ENCODE peak calls at places on chromosomes 7 and 10, in eight cellular contexts. P is IMR-90, G is adrenal gland, U is esophagus muscularis mucosa, B is gastrocnemius medialis, E is uterus, M is K562, T is body of pancreas. N is an unnamed sample.

GRCh38 chr7:135994466-135995205 is 17.5 kb upstream of the MTPN start:
- DNase-seq in P (peak), G (no peak), U (no peak), B (no peak), E (no peak), M (peak), T (no peak), N (no peak)

GRCh38 chr10:125177641-125178640 is 17.6 kb upstream of the CTBP2 start:
- DNase-seq in P (no peak), G (peak), U (no peak), B (no peak), E (no peak), M (no peak), T (no peak), N (no peak)

GRCh38 chr7:131459256-131459655 is 97.2 kb downstream of the PODXL start:
- DNase-seq in P (peak), G (no peak), U (no peak), B (no peak), E (no peak), M (no peak), T (no peak), N (no peak)

GRCh38 chr10:73771722-73772279 is 10.0 kb upstream of the CHCHD1 start:
- DNase-seq in P (peak), G (peak), U (peak), B (peak), E (no peak), M (peak), T (peak), N (peak)

GRCh38 chr10:122051609-122052385 is 62.8 kb downstream of the TACC2 start:
- DNase-seq in P (peak), G (peak), U (no peak), B (peak), E (peak), M (peak), T (peak), N (peak)

GRCh38 chr10:4672199-4672598 is 153.8 kb upstream of the AKR1E2 start:
- DNase-seq in P (no peak), G (no peak), U (no peak), B (no peak), E (no peak), M (no peak), T (no peak), N (no peak)

GRCh38 chr10:47207280-47207613 is 92.8 kb upstream of the GDF10 start:
- DNase-seq in P (no peak), G (no peak), U (no peak), B (no peak), E (no peak), M (no peak), T (no peak), N (no peak)

GRCh38 chr10:116808706-116809105 is 40.6 kb upstream of the ENO4 start:
- DNase-seq in P (no peak), G (no peak), U (no peak), B (no peak), E (no peak), M (no peak), T (no peak), N (no peak)

GRCh38 chr7:84372712-84373111 is 178.1 kb upstream of the SEMA3A start:
- DNase-seq in P (peak), G (no peak), U (no peak), B (no peak), E (no peak), M (no peak), T (no peak), N (no peak)

GRCh38 chr7:143882611-143883078 is 19.3 kb downstream of the TCAF1 start:
- DNase-seq in P (peak), G (peak), U (peak), B (peak), E (peak), M (peak), T (peak), N (peak)

GRCh38 chr7:136009488-136010079 is 32.4 kb upstream of the MTPN start:
- DNase-seq in P (peak), G (no peak), U (no peak), B (no peak), E (no peak), M (peak), T (no peak), N (no peak)

GRCh38 chr7:25759748-25760147 is 392.2 kb upstream of the NFE2L3 start:
- DNase-seq in P (no peak), G (no peak), U (no peak), B (no peak), E (no peak), M (no peak), T (no peak), N (no peak)

GRCh38 chr7:95886501-95887090 is 114.2 kb downstream of the DYNC1I1 start:
- DNase-seq in P (peak), G (no peak), U (peak), B (no peak), E (no peak), M (no peak), T (no peak), N (no peak)

GRCh38 chr10:110556993-110557601 is 10.4 kb upstream of the SMC3 start:
- DNase-seq in P (peak), G (no peak), U (no peak), B (no peak), E (peak), M (peak), T (peak), N (peak)

GRCh38 chr10:50653142-50653541 is 29.4 kb upstream of the SGMS1 start:
- DNase-seq in P (peak), G (peak), U (peak), B (no peak), E (no peak), M (no peak), T (peak), N (no peak)

GRCh38 chr7:90613088-90613498 is 17.0 kb downstream of the CDK14 start:
- DNase-seq in P (peak), G (no peak), U (no peak), B (no peak), E (no peak), M (no peak), T (no peak), N (no peak)

GRCh38 chr7:249979-250378 is 40.0 kb upstream of the FOXL3 start:
- DNase-seq in P (no peak), G (no peak), U (no peak), B (no peak), E (no peak), M (no peak), T (no peak), N (no peak)

GRCh38 chr10:5776881-5777197 is 36.4 kb downstream of the GDI2 start:
- DNase-seq in P (peak), G (no peak), U (no peak), B (no peak), E (no peak), M (no peak), T (no peak), N (no peak)

GRCh38 chr10:4281207-4281825 is 496.3 kb upstream of the KLF6 start:
- DNase-seq in P (no peak), G (no peak), U (peak), B (no peak), E (no peak), M (no peak), T (no peak), N (no peak)

GRCh38 chr10:52215745-52216361 is 98.2 kb upstream of the DKK1 start:
- DNase-seq in P (peak), G (peak), U (no peak), B (peak), E (no peak), M (peak), T (peak), N (peak)

GRCh38 chr7:1850111-1850975 is 180.3 kb downstream of the ELFN1 start:
- DNase-seq in P (no peak), G (no peak), U (no peak), B (no peak), E (no peak), M (no peak), T (no peak), N (no peak)

GRCh38 chr10:24737001-24737400 is 13.3 kb upstream of the ARHGAP21 start:
- DNase-seq in P (no peak), G (no peak), U (no peak), B (no peak), E (no peak), M (no peak), T (no peak), N (no peak)

GRCh38 chr7:27169658-27170493 is 4.2 kb downstream of the HOXA10 start:
- DNase-seq in P (no peak), G (no peak), U (no peak), B (peak), E (peak), M (no peak), T (no peak), N (peak)

GRCh38 chr10:4354382-4354812 is 471.6 kb upstream of the AKR1E2 start:
- DNase-seq in P (peak), G (no peak), U (no peak), B (no peak), E (no peak), M (no peak), T (no peak), N (no peak)

GRCh38 chr10:42475168-42476098 is 162.9 kb downstream of the ZNF33B start:
- DNase-seq in P (peak), G (no peak), U (no peak), B (no peak), E (no peak), M (peak), T (peak), N (no peak)

GRCh38 chr10:20990604-20991003 is 93.5 kb upstream of the NEBL start:
- DNase-seq in P (no peak), G (no peak), U (no peak), B (no peak), E (no peak), M (no peak), T (no peak), N (no peak)

GRCh38 chr10:101607124-101607523 is 19.0 kb downstream of the DPCD start:
- DNase-seq in P (no peak), G (no peak), U (no peak), B (no peak), E (no peak), M (no peak), T (no peak), N (no peak)

GRCh38 chr10:113550365-113550764 is 2.5 kb upstream of the HABP2 start:
- DNase-seq in P (peak), G (no peak), U (no peak), B (no peak), E (no peak), M (no peak), T (no peak), N (no peak)

GRCh38 chr7:151936207-151936606 is 20.0 kb upstream of the GALNTL5 start:
- DNase-seq in P (no peak), G (no peak), U (no peak), B (no peak), E (no peak), M (no peak), T (no peak), N (no peak)

GRCh38 chr10:91759581-91759986 is 38.6 kb upstream of the TNKS2 start:
- DNase-seq in P (peak), G (no peak), U (no peak), B (no peak), E (no peak), M (no peak), T (no peak), N (no peak)

GRCh38 chr10:104022020-104022419 is 55.1 kb downstream of the SLK start:
- DNase-seq in P (no peak), G (no peak), U (no peak), B (no peak), E (no peak), M (no peak), T (no peak), N (no peak)

GRCh38 chr7:77310982-77311381 is 105.2 kb downstream of the GSAP start:
- DNase-seq in P (no peak), G (no peak), U (no peak), B (no peak), E (no peak), M (no peak), T (no peak), N (no peak)

GRCh38 chr10:114940735-114941134 is 2.7 kb downstream of the TRUB1 start:
- DNase-seq in P (peak), G (no peak), U (no peak), B (no peak), E (no peak), M (no peak), T (no peak), N (no peak)

GRCh38 chr10:8034666-8035640 is 19.5 kb upstream of the GATA3 start:
- DNase-seq in P (no peak), G (no peak), U (no peak), B (no peak), E (no peak), M (no peak), T (no peak), N (no peak)

GRCh38 chr7:2232766-2233520 is at the start of gene MAD1L1:
- DNase-seq in P (peak), G (peak), U (peak), B (peak), E (peak), M (peak), T (peak), N (peak)

GRCh38 chr7:24755541-24756416 is 1.5 kb downstream of the GSDME start:
- DNase-seq in P (peak), G (no peak), U (no peak), B (no peak), E (no peak), M (no peak), T (no peak), N (no peak)
- TF ChIP-seq POLR2A in P (peak), G (no peak), U (no peak), B (no peak), E (no peak), M (no peak), T (no peak), N (no peak)

DNA sequence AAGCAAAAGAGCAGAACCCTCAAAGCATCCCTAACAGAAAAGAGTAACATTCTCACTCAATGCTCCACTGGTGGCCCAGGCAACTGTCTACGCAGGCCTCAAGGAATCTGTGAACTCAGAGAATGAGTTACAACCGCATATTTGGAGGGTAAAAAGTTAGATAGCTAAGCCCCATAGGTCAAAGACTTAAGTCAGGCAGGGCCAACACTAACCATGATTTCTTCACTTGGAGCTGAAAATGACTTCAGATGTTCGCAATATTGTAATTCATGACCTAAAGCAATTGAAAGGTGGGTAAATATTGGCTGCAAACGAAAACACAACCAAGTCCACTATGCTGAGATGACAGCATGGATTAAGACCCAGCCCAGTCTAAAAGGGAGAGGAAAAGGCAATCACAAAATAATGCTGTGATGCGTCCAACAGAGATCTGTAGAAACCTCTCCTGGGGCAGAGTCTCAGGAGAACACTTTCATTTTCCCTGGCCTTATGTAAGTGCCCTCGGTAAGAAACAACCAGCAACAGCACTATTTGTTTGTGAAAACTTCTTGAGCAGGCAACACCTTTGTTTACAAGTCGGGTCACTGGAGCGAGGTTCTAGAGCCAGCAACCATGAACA is 176.5 kb downstream of the TNS3 start:
- DNase-seq in P (no peak), G (no peak), U (no peak), B (no peak), E (no peak), M (no peak), T (no peak), N (no peak)
- H3K27ac ChIP-seq in P (no peak), G (peak), U (peak), B (peak), E (peak), M (no peak), T (peak), N (peak)

DNA sequence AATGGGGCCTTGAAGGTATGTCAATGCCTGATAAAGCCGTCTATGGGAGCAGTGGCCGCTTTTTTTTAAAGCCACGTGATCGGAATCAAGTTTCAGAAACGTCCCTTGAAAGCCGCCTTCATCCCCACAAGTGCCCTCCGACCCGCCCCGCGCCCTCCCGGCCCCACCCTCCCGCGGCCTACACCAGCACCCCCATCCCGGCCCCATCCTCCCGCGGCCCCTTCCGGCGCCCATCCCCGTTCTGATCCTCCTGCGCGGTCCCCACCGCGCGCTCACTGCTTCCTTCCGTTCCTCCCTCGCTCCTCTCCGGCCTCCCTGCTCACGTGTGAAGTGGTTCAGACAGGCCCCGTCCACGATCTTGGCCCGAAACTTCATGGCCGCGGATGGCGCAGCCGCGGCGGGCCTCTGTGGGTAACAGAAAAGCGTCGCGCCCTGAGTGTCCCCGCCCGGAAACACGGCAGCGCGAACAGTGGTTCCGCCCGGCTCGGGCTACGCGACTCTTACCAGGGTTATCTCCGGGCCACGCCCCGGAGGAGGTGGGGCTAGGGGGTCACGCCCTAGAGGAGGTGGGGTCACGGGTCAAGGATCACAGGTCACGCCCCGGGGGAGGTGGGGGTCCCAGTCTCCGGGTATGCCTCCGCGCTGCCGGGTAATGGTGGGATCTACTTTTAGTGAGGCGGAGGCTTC is at the start of gene HUS1:
- DNase-seq in P (peak), G (peak), U (peak), B (peak), E (peak), M (peak), T (peak), N (peak)
- TF ChIP-seq POLR2A in P (peak), G (peak), U (peak), B (peak), E (peak), M (peak), T (peak), N (peak)

GRCh38 chr7:22082886-22083710 is 137.4 kb upstream of the CDCA7L start:
- DNase-seq in P (peak), G (peak), U (peak), B (peak), E (peak), M (peak), T (peak), N (peak)
- H3K27ac ChIP-seq in P (peak), G (peak), U (peak), B (peak), E (peak), M (no peak), T (peak), N (peak)

GRCh38 chr7:93558705-93559614 is 15.6 kb downstream of the CALCR start:
- DNase-seq in P (no peak), G (no peak), U (no peak), B (no peak), E (no peak), M (no peak), T (no peak), N (no peak)
- TF ChIP-seq POLR2A in P (no peak), G (no peak), U (no peak), B (no peak), E (no peak), M (no peak), T (no peak), N (no peak)

DNA sequence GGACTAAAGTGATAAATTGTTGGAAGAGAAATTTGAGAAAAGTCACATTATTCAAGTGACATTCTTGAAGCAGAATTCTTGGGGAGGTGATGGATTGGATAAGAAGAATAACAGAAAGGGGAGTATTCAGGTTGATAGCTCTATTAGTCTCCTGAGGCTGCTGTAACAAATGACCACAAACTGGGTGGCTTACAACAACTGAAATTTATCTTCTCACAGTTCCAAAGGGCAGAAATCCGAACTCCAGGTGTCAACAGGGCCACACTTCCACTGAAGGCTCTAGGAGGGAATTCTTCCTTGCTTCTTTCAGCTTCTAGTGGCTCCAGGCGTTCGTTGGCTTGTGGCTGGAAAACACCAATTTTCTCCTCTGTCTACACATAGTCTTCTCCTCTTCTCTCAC is 99.8 kb downstream of the TES start:
- DNase-seq in P (no peak), G (no peak), U (no peak), B (no peak), E (no peak), M (no peak), T (no peak), N (no peak)
- H3K27ac ChIP-seq in P (no peak), G (no peak), U (no peak), B (no peak), E (no peak), M (no peak), T (no peak), N (no peak)

GRCh38 chr10:49534670-49535381 is 4.1 kb downstream of the ERCC6 start:
- DNase-seq in P (peak), G (no peak), U (no peak), B (no peak), E (no peak), M (no peak), T (no peak), N (no peak)

GRCh38 chr10:49541762-49542161 is 2.8 kb upstream of the ERCC6 start:
- DNase-seq in P (no peak), G (no peak), U (no peak), B (no peak), E (no peak), M (peak), T (no peak), N (no peak)

GRCh38 chr10:49539320-49539885 is 482 bp upstream of the ERCC6 start:
- DNase-seq in P (peak), G (peak), U (no peak), B (peak), E (no peak), M (peak), T (peak), N (peak)

GRCh38 chr10:49542353-49542752 is 3.4 kb upstream of the ERCC6 start:
- DNase-seq in P (no peak), G (no peak), U (no peak), B (no peak), E (no peak), M (no peak), T (no peak), N (no peak)

DNA sequence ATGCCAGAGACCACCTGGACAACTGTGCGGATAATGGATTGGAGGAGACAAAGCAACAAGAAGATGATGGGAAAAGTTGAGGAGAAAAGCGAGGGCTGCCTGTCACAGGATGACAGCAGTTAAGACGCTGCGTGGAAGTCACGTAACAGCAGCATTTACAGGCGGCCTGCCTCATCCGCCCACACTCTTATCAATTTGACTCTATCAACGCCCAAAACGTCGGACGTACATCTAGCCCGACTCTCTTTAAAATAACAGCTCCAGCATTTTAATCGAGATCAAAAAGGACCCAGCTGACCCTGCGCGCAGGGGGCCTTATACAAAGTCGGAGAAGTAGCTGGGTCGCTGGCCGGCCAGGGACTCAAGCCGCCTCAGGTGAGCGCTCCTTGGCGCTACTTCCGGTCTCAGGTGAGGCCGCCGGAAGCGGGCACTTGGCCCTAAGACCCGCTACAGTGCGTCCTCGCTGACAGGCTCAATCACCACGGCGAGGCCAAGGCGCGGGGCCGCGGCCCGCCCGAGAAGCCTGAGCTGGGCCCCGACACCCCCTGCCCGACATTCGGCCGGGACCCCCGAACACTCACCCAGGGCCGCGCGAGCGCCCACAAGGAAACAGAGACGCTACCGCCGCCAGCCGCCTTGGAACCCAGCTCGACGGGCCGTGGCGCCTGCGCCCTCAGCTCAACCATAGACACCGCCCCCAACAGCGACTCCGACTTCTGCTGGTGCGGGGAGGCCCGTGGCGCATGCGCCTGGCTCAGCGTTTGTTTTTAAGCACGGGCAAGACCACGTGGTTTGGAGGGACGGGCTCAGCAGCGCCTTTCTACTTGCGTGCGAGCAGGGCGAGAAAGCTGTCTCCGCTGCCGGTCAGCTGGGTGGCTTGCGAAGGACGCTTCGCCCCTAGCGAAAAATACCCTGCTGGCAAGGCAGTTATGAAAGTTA is at the start of gene ERCC6:
- DNase-seq in P (peak), G (peak), U (peak), B (peak), E (peak), M (peak), T (peak), N (peak)
- TF ChIP-seq POLR2A in P (peak), G (peak), U (no peak), B (peak), E (peak), M (peak), T (peak), N (peak)

N was measured in Peyer's patch.